ENCODE peak calls at places on chromosomes 3 and 15, in six cellular contexts. T is upper lobe of left lung, X is stomach, A is A549, R is tibial nerve, K is ovary. Y is an unnamed sample.
A peak's percentile ranks its signal among the peaks of the same experiment; 100 is the strongest.

GRCh38 chr3:23320586-23321570 is 117.8 kb downstream of the UBE2E2 start:
- DNase-seq in X (no peak), T (no peak), A (no peak), K (no peak), R (no peak), Y (no peak)

GRCh38 chr15:82132742-82133141 is 86.9 kb upstream of the MEX3B start:
- DNase-seq in T (no peak), X (no peak), R (no peak), A (peak; percentile 51), K (no peak), Y (no peak)

GRCh38 chr3:102532901-102533300 is 98.1 kb downstream of the ZPLD1 start:
- DNase-seq in X (no peak), A (no peak), T (no peak), R (no peak), K (no peak), Y (no peak)

GRCh38 chr3:48830660-48831190 is 16.9 kb downstream of the PRKAR2A start:
- DNase-seq in K (no peak), X (no peak), R (no peak), A (no peak), T (no peak), Y (no peak)

GRCh38 chr15:56732135-56732880 is 1.0 kb downstream of the ZNF280D start:
- DNase-seq in R (peak; percentile 23), T (no peak), X (no peak), A (peak; percentile 46), K (no peak), Y (peak; percentile 12)

GRCh38 chr15:36598529-36599177 is 19.2 kb downstream of the CDIN1 start:
- DNase-seq in R (no peak), A (no peak), K (no peak), T (no peak), X (no peak), Y (no peak)

GRCh38 chr15:47974724-47975123 is 146.1 kb upstream of the SLC24A5 start:
- DNase-seq in A (no peak), T (no peak), K (no peak), R (no peak), X (no peak), Y (no peak)

GRCh38 chr3:173789530-173789929 is 392.0 kb downstream of the NLGN1 start:
- DNase-seq in R (no peak), K (no peak), A (no peak), T (no peak), X (no peak), Y (no peak)

GRCh38 chr3:37863949-37864822 is 2.5 kb downstream of the CTDSPL start:
- DNase-seq in X (no peak), A (no peak), T (no peak), R (no peak), K (no peak), Y (no peak)

GRCh38 chr3:66808891-66809578 is 189.1 kb upstream of the KBTBD8 start:
- DNase-seq in R (no peak), X (no peak), A (no peak), T (no peak), K (no peak), Y (no peak)

GRCh38 chr3:149975919-149976318 is 5.2 kb upstream of the PFN2 start:
- DNase-seq in A (no peak), R (no peak), T (no peak), X (no peak), K (no peak), Y (no peak)

GRCh38 chr3:15348246-15348645 is 15.9 kb upstream of the SH3BP5 start:
- DNase-seq in K (no peak), A (no peak), T (no peak), X (no peak), R (no peak), Y (no peak)

GRCh38 chr3:148546959-148547358 is 150.7 kb upstream of the AGTR1 start:
- DNase-seq in R (no peak), X (no peak), K (no peak), A (no peak), T (no peak), Y (no peak)

GRCh38 chr15:41020311-41020710 is 67.0 kb downstream of the CHAC1 start:
- DNase-seq in R (no peak), T (no peak), X (no peak), A (no peak), K (no peak), Y (no peak)

GRCh38 chr3:139227165-139227564 is 116.7 kb upstream of the MRPS22 start:
- DNase-seq in A (no peak), T (peak; percentile 41), X (peak; percentile 40), R (no peak), K (peak; percentile 94), Y (no peak)

GRCh38 chr3:183188895-183189462 is 26.4 kb upstream of the LAMP3 start:
- DNase-seq in T (no peak), R (no peak), X (peak; percentile 47), A (peak; percentile 14), K (peak; percentile 33), Y (peak; percentile 43)

GRCh38 chr3:23244642-23245041 is 41.5 kb downstream of the UBE2E2 start:
- DNase-seq in A (no peak), T (no peak), R (no peak), K (no peak), X (no peak), Y (no peak)

GRCh38 chr15:87764461-87765236 is 491.9 kb downstream of the NTRK3 start:
- DNase-seq in X (no peak), K (no peak), R (no peak), T (no peak), A (no peak), Y (no peak)

GRCh38 chr3:13877911-13878710 is 1.8 kb downstream of the WNT7A start:
- DNase-seq in T (peak; percentile 81), R (no peak), X (no peak), A (no peak), K (no peak), Y (no peak)

GRCh38 chr15:41775651-41776050 is 1.4 kb downstream of the MAPKBP1 start:
- DNase-seq in K (no peak), R (no peak), A (no peak), X (no peak), T (no peak), Y (no peak)

GRCh38 chr3:76760336-76760735 is 279.6 kb upstream of the ROBO2 start:
- DNase-seq in R (no peak), A (no peak), T (no peak), K (no peak), X (no peak), Y (no peak)

GRCh38 chr3:55157736-55158135 is 229.9 kb upstream of the LRTM1 start:
- DNase-seq in K (no peak), X (no peak), A (no peak), R (no peak), T (no peak), Y (no peak)

GRCh38 chr3:105944281-105944680 is 75.5 kb upstream of the CBLB start:
- DNase-seq in K (no peak), R (no peak), T (no peak), A (no peak), X (no peak), Y (no peak)

GRCh38 chr3:63278171-63278999 is at the start of gene SYNPR:
- DNase-seq in R (no peak), X (no peak), A (no peak), K (no peak), T (peak; percentile 46), Y (no peak)

GRCh38 chr3:113890256-113890900 is 51.8 kb downstream of the GRAMD1C start:
- DNase-seq in R (no peak), K (no peak), X (no peak), A (no peak), T (peak; percentile 8), Y (peak; percentile 43)

GRCh38 chr3:138768126-138768525 is 66.6 kb downstream of the PIK3CB start:
- DNase-seq in K (no peak), T (no peak), A (no peak), X (no peak), R (no peak), Y (no peak)

GRCh38 chr15:79265987-79266579 is 16.4 kb upstream of the ANKRD34C start:
- DNase-seq in A (no peak), K (no peak), X (no peak), R (no peak), T (no peak), Y (no peak)
- H3K27ac ChIP-seq in A (no peak overlapping the region), K (no peak overlapping the region), X (no peak overlapping the region), R (peak overlapping the region; percentile 17), T (no peak overlapping the region), Y (no peak overlapping the region)

GRCh38 chr3:175885196-175885766 is 1026.1 kb downstream of the NAALADL2 start:
- DNase-seq in X (no peak), T (peak; percentile 21), A (no peak), K (no peak), R (no peak), Y (no peak)

DNA sequence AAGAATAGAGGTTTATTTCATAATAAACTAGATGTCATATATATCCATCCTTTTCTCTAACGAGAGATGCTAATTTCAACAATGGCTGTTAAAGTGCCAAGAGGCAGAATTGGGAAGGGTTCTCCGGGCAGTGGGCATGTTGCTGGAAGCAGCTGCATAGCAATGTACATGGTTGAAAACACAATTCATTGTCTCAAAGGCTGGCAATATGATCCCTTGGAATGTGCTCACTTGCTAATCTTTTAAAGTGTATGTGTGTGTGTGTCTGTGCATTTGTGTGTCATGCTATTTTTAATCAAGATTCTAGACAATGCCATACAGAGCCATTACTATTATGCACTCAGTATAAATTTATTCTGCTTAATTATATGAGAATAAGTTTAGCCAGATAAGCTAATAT is 1020.3 kb downstream of the NAALADL2 start:
- DNase-seq in X (no peak), K (no peak), T (no peak), R (no peak), A (no peak), Y (no peak)
- TF ChIP-seq EP300 in X (no peak), K (no peak), T (no peak), R (no peak), A (no peak), Y (no peak)

GRCh38 chr3:187291512-187292132 is at the start of gene MASP1:
- DNase-seq in R (no peak), X (no peak), T (peak; percentile 32), K (no peak), A (no peak), Y (no peak)
- H3K27ac ChIP-seq in R (peak within 1 kb of the TSS; percentile 45), X (no peak within 1 kb of the TSS), T (peak within 1 kb of the TSS; percentile 64), K (no peak within 1 kb of the TSS), A (no peak within 1 kb of the TSS), Y (peak within 1 kb of the TSS; percentile 57)

GRCh38 chr15:27127834-27128570 is 157.0 kb downstream of the GABRG3 start:
- DNase-seq in T (no peak), R (no peak), X (no peak), A (no peak), K (no peak), Y (no peak)
- TF ChIP-seq EP300 in T (no peak), R (no peak), X (no peak), A (no peak), K (no peak), Y (no peak)

DNA sequence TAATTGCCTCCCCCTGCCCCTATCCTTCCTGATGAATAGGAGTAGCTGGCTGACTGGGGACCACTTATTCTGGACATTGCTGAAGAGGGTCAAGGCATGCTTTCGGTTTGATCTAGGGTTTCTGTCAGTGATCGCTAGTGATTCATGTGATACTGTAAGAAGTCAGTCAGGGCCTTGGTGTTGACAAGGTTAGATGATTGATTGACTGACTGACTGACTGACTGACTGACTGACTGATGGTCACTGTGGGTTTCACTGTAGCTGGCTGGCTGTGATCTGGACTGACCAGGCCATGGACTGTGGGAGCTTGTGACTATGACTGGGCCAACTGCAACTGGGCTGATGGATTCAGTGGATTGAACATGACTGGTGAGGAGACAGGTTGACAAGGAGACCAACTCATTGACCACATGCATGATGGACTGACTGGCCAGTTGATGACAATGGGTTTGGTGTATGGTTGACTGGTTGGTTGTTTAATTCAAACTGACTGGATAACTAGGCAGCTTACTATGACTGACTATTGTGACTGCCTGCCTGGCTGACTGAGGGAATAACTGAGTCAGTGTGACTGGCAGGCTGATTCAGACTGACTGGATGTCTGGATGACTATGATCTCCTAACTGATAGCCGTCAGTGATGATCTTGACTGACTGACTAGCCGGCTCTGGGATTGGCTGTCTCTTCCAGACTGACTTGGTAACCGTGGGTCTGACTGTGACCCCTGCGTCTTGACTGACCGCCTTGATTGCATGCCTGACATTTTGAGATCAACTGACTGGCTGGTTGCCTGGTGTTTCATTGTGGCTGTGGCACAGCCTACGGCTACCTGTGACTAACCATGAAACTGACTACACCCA is 509.9 kb downstream of the SHQ1 start:
- DNase-seq in K (no peak), X (no peak), A (peak; percentile 18), T (no peak), R (no peak), Y (no peak)
- H3K27ac ChIP-seq in K (peak overlapping the region; percentile 1), X (peak overlapping the region; percentile 3), A (peak overlapping the region; percentile 79), T (peak overlapping the region; percentile 30), R (peak overlapping the region; percentile 62), Y (no peak overlapping the region)

Y was measured in transverse colon.